ENCODE peak calls at places on chromosomes 12 and 14, in nine cellular contexts. X, Y, G, L, W, Q, I, A and D are unnamed samples. For H3K4me1, the result is how much of the 10 kb centered on the place peaks cover.

GRCh38 chr12:60279224-60279623 is 683.4 kb downstream of the SLC16A7 start:
- DNase-seq in X (peak), Y (peak), G (no peak), L (no peak), W (no peak), Q (peak), I (peak), A (peak), D (no peak)

GRCh38 chr14:74299061-74299545 is 3.6 kb downstream of the ABCD4 start:
- DNase-seq in X (peak), Y (no peak), G (peak), L (peak), W (no peak), Q (peak), I (peak), A (peak), D (no peak)

GRCh38 chr12:27385756-27386155 is 53.1 kb downstream of the BMAL2 start:
- DNase-seq in X (no peak), Y (no peak), G (no peak), L (no peak), W (no peak), Q (no peak), I (no peak), A (no peak), D (no peak)

GRCh38 chr12:3313655-3314305 is 177.2 kb upstream of the PRMT8 start:
- DNase-seq in X (peak), Y (no peak), G (peak), L (no peak), W (no peak), Q (peak), I (peak), A (peak), D (peak)

GRCh38 chr14:61217516-61217915 is 63.6 kb downstream of the TMEM30B start:
- DNase-seq in X (no peak), Y (no peak), G (no peak), L (no peak), W (no peak), Q (no peak), I (peak), A (no peak), D (no peak)

GRCh38 chr12:128137140-128137539 is 129.8 kb upstream of the TMEM132C start:
- DNase-seq in X (no peak), Y (no peak), G (no peak), L (no peak), W (no peak), Q (peak), I (no peak), A (no peak), D (no peak)

GRCh38 chr12:19880724-19881123 is 441.4 kb downstream of the AEBP2 start:
- DNase-seq in X (no peak), Y (no peak), G (no peak), L (no peak), W (no peak), Q (no peak), I (no peak), A (no peak), D (no peak)

GRCh38 chr12:11675952-11676505 is 26.6 kb downstream of the ETV6 start:
- DNase-seq in X (no peak), Y (no peak), G (no peak), L (no peak), W (no peak), Q (no peak), I (peak), A (no peak), D (no peak)

GRCh38 chr12:57850924-57851323 is 4.4 kb upstream of the CTDSP2 start:
- DNase-seq in X (no peak), Y (no peak), G (no peak), L (no peak), W (no peak), Q (no peak), I (no peak), A (no peak), D (peak)

GRCh38 chr12:14782756-14783155 is 20.5 kb downstream of the WBP11 start:
- DNase-seq in X (no peak), Y (no peak), G (no peak), L (no peak), W (no peak), Q (no peak), I (no peak), A (no peak), D (no peak)

GRCh38 chr12:80404629-80405028 is 39.4 kb upstream of the PTPRQ start:
- DNase-seq in X (no peak), Y (no peak), G (no peak), L (no peak), W (no peak), Q (peak), I (no peak), A (no peak), D (no peak)

GRCh38 chr12:59234391-59234790 is 314.1 kb upstream of the LRIG3 start:
- DNase-seq in X (no peak), Y (no peak), G (no peak), L (no peak), W (no peak), Q (no peak), I (no peak), A (no peak), D (no peak)

GRCh38 chr14:104683653-104684448 is 5.6 kb upstream of the INF2 start:
- DNase-seq in X (no peak), Y (no peak), G (no peak), L (no peak), W (no peak), Q (no peak), I (no peak), A (no peak), D (no peak)

GRCh38 chr14:104680056-104680805 is 9.2 kb upstream of the INF2 start:
- DNase-seq in X (peak), Y (peak), G (no peak), L (no peak), W (no peak), Q (peak), I (peak), A (peak), D (no peak)

GRCh38 chr14:104681689-104682074 is 7.7 kb upstream of the INF2 start:
- DNase-seq in X (peak), Y (peak), G (peak), L (no peak), W (no peak), Q (peak), I (peak), A (peak), D (no peak)

GRCh38 chr14:104680806-104681688 is 8.4 kb upstream of the INF2 start:
- DNase-seq in X (peak), Y (peak), G (no peak), L (no peak), W (no peak), Q (peak), I (peak), A (peak), D (no peak)

DNA sequence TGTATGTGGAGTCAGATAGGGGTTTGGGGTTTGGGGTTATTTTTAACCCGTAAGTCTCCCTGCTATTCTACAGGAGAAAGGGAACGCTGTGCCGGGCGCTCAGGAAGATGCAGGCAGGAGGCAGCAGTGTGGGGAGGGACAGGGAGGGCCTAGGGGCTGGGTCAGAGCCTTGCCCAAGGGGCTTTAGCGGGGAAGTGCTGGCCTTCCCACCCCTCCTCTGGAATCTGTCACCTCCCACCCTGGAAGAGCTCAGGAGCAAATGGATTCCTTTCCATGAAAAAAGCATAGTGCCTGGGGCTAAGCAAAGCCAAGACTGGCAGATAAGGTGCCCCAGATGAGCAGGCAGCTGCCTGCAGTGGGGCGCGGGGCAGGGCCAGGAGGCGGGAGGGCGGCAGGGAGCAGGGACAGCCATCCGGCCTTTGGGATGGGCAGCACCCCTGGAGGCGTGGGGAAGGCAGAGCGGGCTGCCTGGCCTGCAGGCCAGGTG is 7.3 kb upstream of the INF2 start:
- DNase-seq in X (no peak), Y (no peak), G (no peak), L (no peak), W (no peak), Q (peak), I (no peak), A (no peak), D (no peak)
- H3K4me1 ChIP-seq in X (under half), Y (under half), G (under half), L (half or more), W (under half), Q (half or more), I (under half), A (under half), D (under half)

GRCh38 chr12:47235258-47236040 is 155.7 kb upstream of the AMIGO2 start:
- DNase-seq in X (no peak), Y (no peak), G (no peak), L (no peak), W (no peak), Q (no peak), I (no peak), A (no peak), D (no peak)

GRCh38 chr12:47238665-47239064 is 158.9 kb upstream of the AMIGO2 start:
- DNase-seq in X (no peak), Y (peak), G (no peak), L (no peak), W (no peak), Q (no peak), I (peak), A (peak), D (no peak)

GRCh38 chr12:47236109-47236714 is 156.5 kb upstream of the AMIGO2 start:
- DNase-seq in X (no peak), Y (peak), G (no peak), L (no peak), W (no peak), Q (peak), I (peak), A (peak), D (no peak)

GRCh38 chr12:47234576-47235141 is 154.9 kb upstream of the AMIGO2 start:
- DNase-seq in X (no peak), Y (no peak), G (no peak), L (no peak), W (no peak), Q (no peak), I (no peak), A (no peak), D (no peak)

DNA sequence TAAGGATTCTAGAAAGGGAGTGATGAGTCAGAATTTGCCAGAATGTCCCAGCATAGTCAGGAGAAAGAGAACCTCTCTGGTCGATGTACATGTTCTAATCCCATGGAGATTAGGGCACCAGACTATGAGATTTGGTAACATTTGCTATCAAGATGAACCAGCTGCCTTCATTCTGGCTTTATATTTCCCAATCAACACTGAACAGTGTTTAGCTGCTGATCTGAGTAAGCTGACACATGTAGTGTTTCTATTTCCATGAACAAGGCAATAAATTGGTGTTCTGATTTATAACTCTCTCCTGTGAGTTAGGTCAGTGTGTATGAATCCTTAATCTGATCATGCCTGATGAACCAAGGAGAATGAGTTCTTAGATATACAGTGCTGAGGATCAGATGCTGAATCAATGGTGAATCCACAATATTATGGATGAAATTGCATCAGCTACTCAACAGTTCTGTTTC is 158.0 kb upstream of the AMIGO2 start:
- DNase-seq in X (no peak), Y (peak), G (no peak), L (no peak), W (no peak), Q (no peak), I (peak), A (peak), D (no peak)
- H2AFZ ChIP-seq in X (no peak), Y (no peak), G (no peak), L (no peak), W (no peak), Q (no peak), I (peak), A (no peak), D (no peak)

DNA sequence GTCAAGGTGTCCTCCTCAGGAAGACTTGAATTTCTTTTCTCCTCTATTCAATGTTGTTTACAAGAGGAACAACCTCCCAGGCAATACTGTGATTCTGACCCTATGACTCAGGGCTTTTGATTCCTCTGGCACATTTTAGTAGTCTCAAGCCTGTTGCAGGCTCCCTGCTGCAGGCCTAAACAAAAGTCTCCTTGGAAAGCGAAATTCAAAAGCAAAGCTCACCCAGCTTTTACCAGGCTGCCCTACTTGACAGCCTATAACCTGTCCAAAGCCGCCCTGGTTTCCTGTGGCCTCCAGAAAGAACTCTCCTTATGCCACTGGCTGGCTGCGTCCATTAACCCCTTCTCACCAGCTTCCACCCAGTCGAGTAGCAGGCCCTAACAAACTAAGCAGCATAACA is 11.6 kb downstream of the FGD6 start:
- DNase-seq in X (peak), Y (peak), G (peak), L (no peak), W (no peak), Q (peak), I (peak), A (peak), D (no peak)
- H3K4me1 ChIP-seq in X (half or more), Y (under half), G (under half), L (half or more), W (half or more), Q (half or more), I (half or more), A (under half), D (under half)

GRCh38 chr12:69655616-69656336 is 43.3 kb downstream of the BEST3 start:
- DNase-seq in X (peak), Y (peak), G (no peak), L (no peak), W (no peak), Q (peak), I (peak), A (peak), D (no peak)
- H2AFZ ChIP-seq in X (no peak), Y (peak), G (no peak), L (no peak), W (peak), Q (no peak), I (peak), A (peak), D (no peak)

GRCh38 chr14:51873221-51873893 is 12.9 kb downstream of the GNG2 start:
- DNase-seq in X (peak), Y (peak), G (no peak), L (peak), W (no peak), Q (peak), I (peak), A (peak), D (no peak)
- H3K4me1 ChIP-seq in X (under half), Y (under half), G (under half), L (under half), W (under half), Q (under half), I (under half), A (under half), D (under half)